ENCODE peak calls at places on chromosomes 4 and X, in six cellular contexts. J is stimulated activated CD8-positive, alpha-beta memory T cell treated with anti-CD3 and anti-CD28 coated beads, Interleukin-7, amount 100 ng/mL, for 1 hour; Z is effector CD4-positive, alpha-beta T cell; X is G401; V is tibial nerve; G is renal cortical epithelial cell. U is an unnamed sample.

GRCh38 chrX:9745417-9746115 is 20.1 kb downstream of the GPR143 start:
- DNase-seq in J (no peak), Z (no peak), X (no peak), V (no peak), G (no peak), U (no peak)

GRCh38 chrX:154350429-154351182 is 23.8 kb downstream of the FLNA start:
- DNase-seq in J (no peak), Z (no peak), X (no peak), V (no peak), G (no peak), U (no peak)

GRCh38 chr4:121353213-121353612 is 27.6 kb downstream of the QRFPR start:
- DNase-seq in J (no peak), Z (no peak), X (no peak), V (no peak), G (no peak), U (no peak)

GRCh38 chrX:72110051-72110926 is 21.4 kb downstream of the RTL5 start:
- DNase-seq in J (no peak), Z (no peak), X (no peak), V (no peak), G (no peak), U (no peak)

GRCh38 chr4:7236847-7237246 is 44.5 kb downstream of the SORCS2 start:
- DNase-seq in J (no peak), Z (no peak), X (no peak), V (no peak), G (no peak), U (no peak)

GRCh38 chr4:169765845-169766244 is 8.1 kb upstream of the HPF1 start:
- DNase-seq in J (no peak), Z (no peak), X (no peak), V (no peak), G (peak; percentile 15), U (no peak)

GRCh38 chr4:74970577-74970976 is 37.7 kb downstream of the PARM1 start:
- DNase-seq in J (no peak), Z (no peak), X (no peak), V (no peak), G (no peak), U (no peak)

GRCh38 chrX:18410038-18410437 is 15.4 kb upstream of the CDKL5 start:
- DNase-seq in J (no peak), Z (no peak), X (peak; percentile 18), V (no peak), G (peak; percentile 50), U (no peak)

GRCh38 chrX:13569479-13570244 is at the start of gene EGFL6:
- DNase-seq in J (no peak), Z (no peak), X (no peak), V (no peak), G (no peak), U (no peak)

GRCh38 chrX:6384921-6385320 is 150.0 kb downstream of the VCX3A start:
- DNase-seq in J (no peak), Z (no peak), X (no peak), V (no peak), G (no peak), U (no peak)

GRCh38 chrX:49001521-49002090 is 458 bp downstream of the GRIPAP1 start:
- DNase-seq in J (peak; percentile 12), Z (peak; percentile 52), X (peak; percentile 17), V (peak; percentile 5), G (peak; percentile 11), U (no peak)

GRCh38 chrX:24498975-24499374 is 33.9 kb downstream of the PDK3 start:
- DNase-seq in J (no peak), Z (no peak), X (peak; percentile 7), V (no peak), G (peak; percentile 36), U (no peak)

GRCh38 chr4:107592518-107592917 is 127.5 kb downstream of the PAPSS1 start:
- DNase-seq in J (no peak), Z (no peak), X (no peak), V (no peak), G (no peak), U (no peak)

GRCh38 chrX:64184396-64184795 is 21.1 kb downstream of the AMER1 start:
- DNase-seq in J (no peak), Z (no peak), X (no peak), V (no peak), G (no peak), U (no peak)

GRCh38 chr4:86497980-86498379 is 96.1 kb upstream of the PTPN13 start:
- DNase-seq in J (no peak), Z (no peak), X (no peak), V (no peak), G (no peak), U (no peak)

GRCh38 chr4:124980276-124980752 is 267.8 kb upstream of the ANKRD50 start:
- DNase-seq in J (no peak), Z (no peak), X (no peak), V (no peak), G (peak; percentile 2), U (no peak)

GRCh38 chr4:73679836-73680235 is 59.6 kb upstream of the RASSF6 start:
- DNase-seq in J (no peak), Z (no peak), X (no peak), V (no peak), G (peak; percentile 78), U (no peak)

GRCh38 chrX:119734897-119735339 is 23.5 kb upstream of the SOWAHD start:
- DNase-seq in J (no peak), Z (no peak), X (peak; percentile 43), V (no peak), G (no peak), U (no peak)

GRCh38 chr4:66906314-66906713 is 639.0 kb downstream of the CENPC start:
- DNase-seq in J (no peak), Z (no peak), X (no peak), V (no peak), G (no peak), U (no peak)

GRCh38 chr4:150318971-150319370 is 240.7 kb downstream of the DCLK2 start:
- DNase-seq in J (no peak), Z (no peak), X (no peak), V (no peak), G (no peak), U (no peak)

GRCh38 chrX:47234583-47234982 is 1.8 kb downstream of the USP11 start:
- DNase-seq in J (no peak), Z (no peak), X (no peak), V (no peak), G (no peak), U (no peak)

GRCh38 chr4:8579526-8580320 is 469 bp upstream of the GPR78 start:
- DNase-seq in J (no peak), Z (no peak), X (no peak), V (no peak), G (no peak), U (no peak)

GRCh38 chr4:155403886-155404285 is 27.1 kb upstream of the MAP9 start:
- DNase-seq in J (no peak), Z (no peak), X (peak; percentile 46), V (no peak), G (peak; percentile 70), U (peak; percentile 3)

GRCh38 chrX:150926304-150926703 is 27.8 kb upstream of the CD99L2 start:
- DNase-seq in J (no peak), Z (no peak), X (no peak), V (no peak), G (no peak), U (no peak)

GRCh38 chr4:65668201-65669007 is 1.9 kb downstream of the EPHA5 start:
- DNase-seq in J (no peak), Z (no peak), X (peak; percentile 12), V (peak; percentile 45), G (no peak), U (no peak)

GRCh38 chr4:66489783-66490452 is 819.6 kb upstream of the EPHA5 start:
- DNase-seq in J (no peak), Z (no peak), X (no peak), V (no peak), G (peak; percentile 72), U (no peak)